ENCODE peak calls at places on chromosome 9, in four cellular contexts. J is neural progenitor cell, E is fibroblast of pulmonary artery, C is heart left ventricle. B is an unnamed sample.

GRCh38 chr9:103397868-103398600 is 402.9 kb downstream of the CYLC2 start:
- DNase-seq in J (peak; percentile 56), E (peak; percentile 61), C (no peak), B (no peak)

GRCh38 chr9:115234094-115234493 is 116.1 kb upstream of the TNC start:
- DNase-seq in J (no peak), E (peak; percentile 44), C (no peak), B (peak; percentile 92)

GRCh38 chr9:5553211-5553610 is 42.9 kb downstream of the PDCD1LG2 start:
- DNase-seq in J (no peak), E (peak; percentile 81), C (no peak), B (peak; percentile 69)

GRCh38 chr9:133108794-133109641 is 12.0 kb downstream of the RALGDS start:
- DNase-seq in J (no peak), E (no peak), C (peak; percentile 33), B (no peak)

GRCh38 chr9:80678906-80679305 is 1010.4 kb downstream of the TLE1 start:
- DNase-seq in J (no peak), E (no peak), C (no peak), B (no peak)

GRCh38 chr9:89483592-89484474 is 14.1 kb downstream of the SEMA4D start:
- DNase-seq in J (no peak), E (no peak), C (no peak), B (no peak)

GRCh38 chr9:80699551-80699998 is 989.8 kb downstream of the TLE1 start:
- DNase-seq in J (peak; percentile 1), E (peak; percentile 64), C (no peak), B (peak; percentile 20)

GRCh38 chr9:95055851-95056551 is 261.5 kb downstream of the FANCC start:
- DNase-seq in J (no peak), E (peak; percentile 73), C (no peak), B (peak; percentile 68)

GRCh38 chr9:61671276-61671973 is 481.6 kb downstream of the SPATA31A7 start:
- DNase-seq in J (no peak), E (no peak), C (peak; percentile 50), B (no peak)

GRCh38 chr9:73183917-73184861 is 32.5 kb downstream of the ANXA1 start:
- DNase-seq in J (peak; percentile 32), E (peak; percentile 77), C (no peak), B (peak; percentile 60)

GRCh38 chr9:18896531-18897179 is 136.4 kb downstream of the SAXO1 start:
- DNase-seq in J (no peak), E (no peak), C (no peak), B (no peak)

GRCh38 chr9:34958411-34958982 is 412 bp downstream of the PHF24 start:
- DNase-seq in J (no peak), E (no peak), C (no peak), B (no peak)
- H3K4me3 ChIP-seq in J (peak overlapping the region; percentile 56), E (no peak overlapping the region), C (peak overlapping the region; percentile 47), B (no peak overlapping the region)

GRCh38 chr9:33449715-33450114 is 2.3 kb upstream of the AQP3 start:
- DNase-seq in J (no peak), E (no peak), C (no peak), B (no peak)

GRCh38 chr9:33448159-33448511 is 742 bp upstream of the AQP3 start:
- DNase-seq in J (no peak), E (no peak), C (no peak), B (no peak)

GRCh38 chr9:33446507-33447403 is 638 bp downstream of the AQP3 start:
- DNase-seq in J (peak; percentile 20), E (peak; percentile 63), C (no peak), B (peak; percentile 32)

GRCh38 chr9:33445941-33446506 is 1.4 kb downstream of the AQP3 start:
- DNase-seq in J (peak; percentile 55), E (no peak), C (no peak), B (no peak)

GRCh38 chr9:33447404-33448158 is at the start of gene AQP3:
- DNase-seq in J (peak; percentile 87), E (peak; percentile 24), C (peak; percentile 84), B (peak; percentile 21)
- TF ChIP-seq CTCF in J (peak; percentile 38), E (no peak), C (peak; percentile 50), B (peak; percentile 18)

GRCh38 chr9:118734696-118735095 is 634.5 kb downstream of the BRINP1 start:
- DNase-seq in J (no peak), E (no peak), C (no peak), B (no peak)
- H3K4me3 ChIP-seq in J (no peak overlapping the region), E (no peak overlapping the region), C (no peak overlapping the region), B (no peak overlapping the region)

GRCh38 chr9:98522487-98522886 is 186.2 kb downstream of the GABBR2 start:
- DNase-seq in J (no peak), E (no peak), C (no peak), B (no peak)

GRCh38 chr9:98520221-98520920 is 188.4 kb downstream of the GABBR2 start:
- DNase-seq in J (no peak), E (peak; percentile 22), C (no peak), B (peak; percentile 73)

GRCh38 chr9:98521141-98521540 is 187.6 kb downstream of the GABBR2 start:
- DNase-seq in J (no peak), E (peak; percentile 79), C (no peak), B (peak; percentile 87)

GRCh38 chr9:98519641-98520040 is 189.1 kb downstream of the GABBR2 start:
- DNase-seq in J (no peak), E (no peak), C (no peak), B (no peak)

DNA sequence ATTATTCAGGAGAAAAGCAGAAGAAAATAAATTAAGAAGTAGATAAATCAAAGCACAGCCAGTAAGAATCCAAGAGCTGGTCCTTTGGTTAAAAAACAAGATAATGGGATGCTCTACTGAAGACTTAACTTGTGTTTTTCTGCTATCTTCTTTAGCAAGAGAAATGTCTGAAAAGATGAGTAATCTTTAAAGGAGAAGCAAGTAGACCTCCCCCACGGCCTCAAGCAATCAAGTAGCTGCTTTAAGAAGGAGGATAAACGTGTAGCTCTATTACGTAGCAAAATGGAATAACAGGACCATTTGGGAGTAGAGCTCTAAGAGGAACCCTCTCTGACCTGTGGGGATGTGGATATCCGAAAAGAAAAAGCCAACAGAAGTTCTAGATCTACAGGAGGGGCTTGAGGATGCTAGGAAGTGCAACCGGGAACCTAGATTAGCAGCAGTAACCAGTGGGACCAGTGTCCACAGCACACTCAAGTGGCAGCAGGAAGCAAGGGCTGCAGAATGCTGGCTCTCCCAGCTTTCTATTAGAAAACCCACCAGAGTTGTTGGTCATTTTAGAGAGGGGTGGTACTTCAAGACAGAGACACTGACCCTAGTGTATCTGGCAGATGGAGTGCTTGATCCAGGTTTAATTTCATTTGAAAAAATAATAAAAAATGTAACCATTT is 185.4 kb downstream of the GABBR2 start:
- DNase-seq in J (peak; percentile 48), E (peak; percentile 77), C (no peak), B (peak; percentile 47)
- TF ChIP-seq CTCF in J (peak; percentile 46), E (peak; percentile 78), C (no peak), B (peak; percentile 65)

GRCh38 chr9:14910178-14910805 is at the start of gene FREM1:
- DNase-seq in J (peak; percentile 87), E (peak; percentile 1), C (peak; percentile 61), B (no peak)
- H3K4me3 ChIP-seq in J (peak within 1 kb of the TSS; percentile 31), E (no peak within 1 kb of the TSS), C (peak within 1 kb of the TSS; percentile 45), B (peak within 1 kb of the TSS; percentile 29)

GRCh38 chr9:92147030-92147853 is 32.0 kb upstream of the SPTLC1 start:
- DNase-seq in J (no peak), E (peak; percentile 94), C (no peak), B (peak; percentile 91)
- TF ChIP-seq CTCF in J (no peak), E (peak; percentile 29), C (no peak), B (peak; percentile 46)

GRCh38 chr9:104914458-104914857 is 13.5 kb downstream of the ABCA1 start:
- DNase-seq in J (no peak), E (no peak), C (no peak), B (no peak)
- H3K4me3 ChIP-seq in J (no peak overlapping the region), E (no peak overlapping the region), C (no peak overlapping the region), B (no peak overlapping the region)

GRCh38 chr9:123387686-123388085 is 31.7 kb downstream of the CRB2 start:
- DNase-seq in J (no peak), E (no peak), C (no peak), B (no peak)
- TF ChIP-seq CTCF in J (no peak), E (no peak), C (no peak), B (no peak)

B was measured in AG10803.